ENCODE peak calls at places on chromosomes 5 and 9, in six cellular contexts. G is NCI-H748 treated with DMSO at 0.1 percent for 48 hours; C is stimulated activated CD4-positive, alpha-beta T cell treated with anti-CD3 and anti-CD28 coated beads, Interleukin-1b, Interleukin-23, amount 100 ng/mL, for 4 hours; A is stimulated activated CD8-positive, alpha-beta memory T cell treated with anti-CD3 and anti-CD28 coated beads, Interleukin-7, amount 100 ng/mL, for 4 hours; I is germinal center; Z is iris pigment epithelial cell. W is an unnamed sample.

GRCh38 chr5:115616892-115617291 is 8.9 kb downstream of the TMED7 start:
- DNase-seq in I (no peak), G (no peak), A (no peak), C (no peak), Z (no peak), W (no peak)

GRCh38 chr5:65874241-65874640 is 52.1 kb upstream of the ERBIN start:
- DNase-seq in C (no peak), Z (peak), I (no peak), G (no peak), A (no peak), W (no peak)

GRCh38 chr5:103393131-103393754 is 134.7 kb downstream of the MACIR start:
- DNase-seq in C (no peak), G (no peak), I (no peak), Z (peak), A (no peak), W (no peak)

GRCh38 chr5:132272341-132273210 is 15.1 kb downstream of the PDLIM4 start:
- DNase-seq in G (peak), C (peak), A (peak), I (peak), Z (no peak), W (peak)

GRCh38 chr5:122377023-122377422 is 65.0 kb downstream of the SNCAIP start:
- DNase-seq in C (no peak), A (no peak), I (no peak), G (no peak), Z (peak), W (no peak)

GRCh38 chr9:70080481-70081119 is 37.0 kb downstream of the MAMDC2 start:
- DNase-seq in C (no peak), A (no peak), Z (peak), I (no peak), G (peak), W (no peak)

GRCh38 chr9:1100945-1101344 is 50.8 kb downstream of the DMRT2 start:
- DNase-seq in A (no peak), I (no peak), G (peak), Z (peak), C (no peak), W (no peak)

GRCh38 chr5:10762178-10762775 is 1.2 kb upstream of the DAP start:
- DNase-seq in G (no peak), I (no peak), Z (no peak), A (no peak), C (no peak), W (no peak)

GRCh38 chr5:54518146-54519082 is 855 bp downstream of the SNX18 start:
- DNase-seq in I (peak), G (peak), C (peak), Z (peak), A (peak), W (peak)

GRCh38 chr5:177086918-177087706 is 397 bp downstream of the FGFR4 start:
- DNase-seq in G (peak), C (peak), Z (no peak), A (peak), I (peak), W (peak)

GRCh38 chr5:128469924-128470323 is 68.1 kb downstream of the FBN2 start:
- DNase-seq in A (no peak), G (no peak), C (no peak), I (no peak), Z (peak), W (no peak)

GRCh38 chr5:159338143-159338542 is 7.9 kb upstream of the IL12B start:
- DNase-seq in I (no peak), A (no peak), G (no peak), C (no peak), Z (no peak), W (no peak)

GRCh38 chr5:160923927-160924705 is 72.1 kb upstream of the ATP10B start:
- DNase-seq in G (peak), A (no peak), C (no peak), Z (no peak), I (no peak), W (no peak)

GRCh38 chr9:100714372-100715099 is 136.7 kb downstream of the CAVIN4 start:
- DNase-seq in G (peak), Z (peak), I (peak), A (no peak), C (peak), W (peak)